ENCODE peak calls at places on chromosomes 5 and 9, in six cellular contexts. W is PC-3, C is Calu3, V is lower lobe of right lung, R is neural crest cell, E is astrocyte of the spinal cord. U is an unnamed sample.

GRCh38 chr5:150627731-150628545 is 12.5 kb upstream of the SYNPO start:
- DNase-seq in W (no peak), C (no peak), V (no peak), R (no peak), E (peak; percentile 64), U (no peak)

GRCh38 chr9:10612649-10613398 is at the start of gene PTPRD:
- DNase-seq in W (peak; percentile 77), C (peak; percentile 19), V (peak; percentile 74), R (peak; percentile 43), E (peak; percentile 22), U (peak; percentile 73)

GRCh38 chr9:90998573-90998972 is 197.0 kb downstream of the SYK start:
- DNase-seq in W (peak; percentile 53), C (no peak), V (no peak), R (no peak), E (no peak), U (no peak)

GRCh38 chr9:123814526-123814925 is 115.4 kb downstream of the DENND1A start:
- DNase-seq in W (no peak), C (no peak), V (no peak), R (no peak), E (no peak), U (no peak)

GRCh38 chr9:108521063-108521462 is 334.7 kb downstream of the ACTL7B start:
- DNase-seq in W (peak; percentile 51), C (no peak), V (no peak), R (no peak), E (peak; percentile 74), U (no peak)

GRCh38 chr5:122144236-122144635 is 14.9 kb downstream of the ZNF474 start:
- DNase-seq in W (no peak), C (no peak), V (no peak), R (no peak), E (peak; percentile 31), U (no peak)

GRCh38 chr5:71587709-71588532 is 781 bp downstream of the MCCC2 start:
- DNase-seq in W (peak; percentile 1), C (no peak), V (no peak), R (no peak), E (no peak), U (no peak)

GRCh38 chr9:80156725-80157124 is 585.0 kb downstream of the TLE4 start:
- DNase-seq in W (no peak), C (no peak), V (no peak), R (no peak), E (peak; percentile 10), U (no peak)

GRCh38 chr5:132905938-132906337 is 32.5 kb downstream of the LEAP2 start:
- DNase-seq in W (no peak), C (no peak), V (no peak), R (no peak), E (no peak), U (no peak)

GRCh38 chr9:32723801-32724200 is 59.5 kb upstream of the TMEM215 start:
- DNase-seq in W (no peak), C (no peak), V (no peak), R (no peak), E (no peak), U (no peak)

GRCh38 chr9:23379842-23380241 is 446.2 kb downstream of the ELAVL2 start:
- DNase-seq in W (no peak), C (no peak), V (no peak), R (no peak), E (no peak), U (no peak)

GRCh38 chr5:52725781-52726180 is 61.9 kb upstream of the ITGA1 start:
- DNase-seq in W (no peak), C (no peak), V (no peak), R (no peak), E (no peak), U (peak; percentile 40)

GRCh38 chr9:27514551-27514950 is 9.5 kb upstream of the IFNK start:
- DNase-seq in W (no peak), C (no peak), V (no peak), R (no peak), E (no peak), U (no peak)

GRCh38 chr5:119105971-119106370 is 35.1 kb downstream of the DMXL1 start:
- DNase-seq in W (no peak), C (no peak), V (no peak), R (no peak), E (no peak), U (no peak)

GRCh38 chr5:179908528-179908927 is 831 bp upstream of the TBC1D9B start:
- DNase-seq in W (no peak), C (no peak), V (no peak), R (peak; percentile 13), E (no peak), U (peak; percentile 79)

GRCh38 chr5:181126841-181127240 is 4.1 kb downstream of the OR2V1 start:
- DNase-seq in W (no peak), C (no peak), V (no peak), R (no peak), E (no peak), U (no peak)

GRCh38 chr9:106682420-106682819 is 180.5 kb upstream of the ZNF462 start:
- DNase-seq in W (no peak), C (no peak), V (no peak), R (no peak), E (no peak), U (no peak)

GRCh38 chr9:120526493-120526892 is 53.5 kb downstream of the CDK5RAP2 start:
- DNase-seq in W (no peak), C (no peak), V (peak; percentile 58), R (no peak), E (no peak), U (no peak)

GRCh38 chr9:125049212-125049611 is 94.1 kb downstream of the SCAI start:
- DNase-seq in W (no peak), C (no peak), V (no peak), R (no peak), E (no peak), U (no peak)

GRCh38 chr5:31921852-31922305 is 252.2 kb downstream of the GOLPH3 start:
- DNase-seq in W (peak; percentile 86), C (no peak), V (no peak), R (no peak), E (peak; percentile 95), U (no peak)

GRCh38 chr9:81686614-81687520 is 2.5 kb downstream of the TLE1 start:
- DNase-seq in W (peak; percentile 79), C (peak; percentile 71), V (peak; percentile 84), R (peak; percentile 76), E (peak; percentile 81), U (peak; percentile 92)
- TF ChIP-seq CTCF in W (peak; percentile 60), C (peak; percentile 64), V (peak; percentile 75), R (peak; percentile 76), E (peak; percentile 60), U (peak; percentile 57)

GRCh38 chr5:16346380-16346779 is 119.2 kb downstream of the ZNF622 start:
- DNase-seq in W (no peak), C (no peak), V (no peak), R (no peak), E (no peak), U (no peak)

GRCh38 chr5:16350816-16351215 is 114.8 kb downstream of the ZNF622 start:
- DNase-seq in W (no peak), C (no peak), V (no peak), R (no peak), E (no peak), U (no peak)

DNA sequence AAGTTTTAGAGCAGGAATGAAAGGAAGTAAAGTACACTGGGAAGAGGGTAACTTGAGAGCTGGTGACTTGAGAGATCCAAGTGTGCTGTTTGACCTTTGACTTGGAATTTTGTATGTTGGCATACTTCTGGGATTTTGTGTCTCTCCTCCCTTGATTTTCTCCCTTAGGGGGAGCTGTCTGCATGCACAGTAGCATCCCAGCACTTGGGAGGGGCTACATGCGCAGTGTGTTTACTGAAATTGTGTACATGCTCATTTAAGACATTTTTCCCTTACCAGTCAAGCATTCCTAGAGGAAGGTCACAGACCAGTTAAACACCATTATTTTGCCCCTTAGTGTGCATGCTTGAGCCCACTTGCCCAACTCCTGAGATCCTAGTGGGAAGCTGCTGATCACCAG is 120.1 kb downstream of the ZNF622 start:
- DNase-seq in W (peak; percentile 29), C (no peak), V (no peak), R (no peak), E (no peak), U (no peak)
- TF ChIP-seq CTCF in W (peak; percentile 47), C (no peak), V (no peak), R (no peak), E (no peak), U (no peak)

GRCh38 chr5:44387911-44388310 is 1.3 kb downstream of the FGF10 start:
- DNase-seq in W (no peak), C (no peak), V (no peak), R (no peak), E (no peak), U (peak; percentile 74)

GRCh38 chr5:44390332-44390731 is 1.1 kb upstream of the FGF10 start:
- DNase-seq in W (no peak), C (no peak), V (no peak), R (no peak), E (no peak), U (no peak)

GRCh38 chr5:44389410-44389879 is at the start of gene FGF10:
- DNase-seq in W (no peak), C (no peak), V (peak; percentile 47), R (peak; percentile 41), E (peak; percentile 2), U (peak; percentile 78)

GRCh38 chr5:44387391-44387790 is 1.8 kb downstream of the FGF10 start:
- DNase-seq in W (no peak), C (no peak), V (no peak), R (no peak), E (no peak), U (no peak)

DNA sequence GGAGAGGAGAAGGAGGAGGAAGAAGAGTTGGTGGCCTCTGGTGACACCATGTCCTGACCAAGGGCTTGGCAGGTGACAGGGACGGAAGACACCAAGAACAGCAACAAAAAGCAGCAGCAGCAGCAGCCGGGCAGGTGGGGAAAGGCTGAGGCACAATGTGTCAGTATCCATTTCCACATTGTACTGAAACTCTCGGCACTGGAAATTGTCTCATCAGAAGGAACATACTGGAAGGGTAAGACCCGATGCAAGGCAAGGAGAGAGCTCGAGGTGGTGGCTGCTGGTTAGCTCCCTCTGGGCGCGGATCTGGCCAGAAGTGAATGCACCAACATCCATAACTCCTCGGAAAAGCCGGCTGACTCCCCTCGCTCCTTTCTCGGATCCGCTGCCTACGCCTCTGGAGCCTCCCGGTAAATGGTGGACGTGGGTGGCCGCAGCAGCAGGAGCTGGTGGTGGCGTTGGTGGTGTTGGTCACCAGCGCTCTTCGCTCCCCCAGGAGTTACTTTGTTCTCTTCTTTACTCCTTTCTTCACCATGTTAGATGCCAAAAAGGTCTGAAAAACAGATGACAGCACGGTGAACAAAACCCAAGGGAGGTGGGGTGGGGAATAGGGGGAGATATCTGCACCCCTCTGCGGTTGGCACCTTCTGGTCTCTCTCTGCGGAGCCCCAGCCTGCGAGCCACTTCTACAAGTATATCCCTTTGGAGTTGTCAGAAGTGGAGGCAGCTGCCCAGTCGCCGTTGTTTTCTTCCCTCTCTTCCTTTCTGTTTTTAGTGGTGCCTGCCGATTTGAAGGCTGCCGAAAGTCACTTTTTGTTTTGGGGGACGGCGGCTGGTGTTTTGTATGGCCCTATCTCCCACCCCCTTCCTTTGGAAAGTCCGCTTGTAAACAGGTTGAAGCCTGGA is 463 bp downstream of the FGF10 start:
- DNase-seq in W (no peak), C (peak; percentile 1), V (peak; percentile 40), R (peak; percentile 18), E (peak; percentile 11), U (peak; percentile 68)
- TF ChIP-seq CTCF in W (no peak), C (no peak), V (no peak), R (no peak), E (no peak), U (no peak)

DNA sequence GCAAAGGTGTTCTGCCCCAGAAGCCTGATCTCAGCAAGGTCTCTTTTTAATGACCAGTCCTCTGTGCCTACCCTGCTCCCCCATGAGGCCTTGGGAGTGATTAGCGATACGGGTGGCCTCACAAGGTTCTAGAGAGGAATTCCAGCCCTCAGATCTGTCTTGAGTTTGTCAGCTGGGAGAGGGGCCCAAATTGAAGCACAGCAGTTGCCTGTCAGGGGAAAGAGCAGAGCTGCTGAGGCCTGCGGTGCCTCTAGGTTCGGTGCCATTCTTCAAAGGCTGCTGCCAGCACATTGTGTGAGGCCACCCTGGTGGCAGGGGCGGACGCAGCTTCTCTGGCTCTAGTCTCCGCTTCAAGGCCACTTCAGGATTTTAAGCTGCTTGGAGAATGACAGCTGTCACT is 85.7 kb upstream of the GRIA1 start:
- DNase-seq in W (no peak), C (no peak), V (no peak), R (no peak), E (no peak), U (no peak)
- TF ChIP-seq CTCF in W (no peak), C (no peak), V (no peak), R (no peak), E (no peak), U (no peak)

U was measured in kidney.